ENCODE peak calls at places on chromosomes 12 and 14, in five cellular contexts. W is brain microvascular endothelial cell, S is fibroblast of lung, Z is Caco-2, B is lung. M is an unnamed sample. For H3K27me3, the result is how much of the 10 kb centered on the place peaks cover.

GRCh38 chr14:104784218-104784568 is 11.4 kb downstream of the AKT1 start:
- DNase-seq in W (no peak), S (no peak), Z (no peak), B (no peak), M (no peak)

GRCh38 chr12:23376238-23376637 is 573.2 kb downstream of the SOX5 start:
- DNase-seq in W (peak), S (no peak), Z (no peak), B (no peak), M (no peak)

GRCh38 chr12:47757840-47758583 is 668 bp downstream of the RAPGEF3 start:
- DNase-seq in W (no peak), S (no peak), Z (no peak), B (no peak), M (no peak)

GRCh38 chr14:82647088-82647697 is 1113.5 kb upstream of the SEL1L start:
- DNase-seq in W (no peak), S (no peak), Z (no peak), B (no peak), M (no peak)

GRCh38 chr14:68781161-68782021 is 11.5 kb downstream of the ZFP36L1 start:
- DNase-seq in W (no peak), S (no peak), Z (peak), B (no peak), M (no peak)

GRCh38 chr12:125280482-125281377 is 215.5 kb downstream of the AACS start:
- DNase-seq in W (no peak), S (no peak), Z (no peak), B (no peak), M (no peak)

GRCh38 chr12:12714276-12715001 is 2.7 kb upstream of the CDKN1B start:
- DNase-seq in W (no peak), S (peak), Z (no peak), B (no peak), M (no peak)

GRCh38 chr14:90510208-90510607 is 113.4 kb downstream of the CALM1 start:
- DNase-seq in W (no peak), S (no peak), Z (no peak), B (peak), M (no peak)

GRCh38 chr14:31340297-31341063 is 79.9 kb downstream of the HEATR5A start:
- DNase-seq in W (no peak), S (no peak), Z (no peak), B (no peak), M (no peak)

GRCh38 chr14:97137705-97138104 is 340.5 kb downstream of the VRK1 start:
- DNase-seq in W (no peak), S (no peak), Z (no peak), B (no peak), M (no peak)

GRCh38 chr14:55614304-55614703 is 34.3 kb downstream of the KTN1 start:
- DNase-seq in W (no peak), S (no peak), Z (no peak), B (no peak), M (no peak)
- H3K4me3 ChIP-seq in W (no peak), S (no peak), Z (no peak), B (no peak), M (no peak)

GRCh38 chr12:109640961-109641360 is 67.4 kb downstream of the MVK start:
- DNase-seq in W (no peak), S (no peak), Z (no peak), B (no peak), M (no peak)
- H3K27me3 ChIP-seq in W (under half), S (under half), Z (under half), B (under half), M (under half)

GRCh38 chr14:101561145-101561896 is at the start of gene DIO3:
- DNase-seq in W (no peak), S (peak), Z (peak), B (no peak), M (no peak)
- H3K4me3 ChIP-seq in W (no peak), S (no peak), Z (peak), B (peak), M (no peak)

GRCh38 chr12:50720085-50720484 is 43.8 kb upstream of the ATF1 start:
- DNase-seq in W (peak), S (peak), Z (no peak), B (no peak), M (no peak)
- H3K27me3 ChIP-seq in W (under half), S (under half), Z (under half), B (under half), M (under half)

GRCh38 chr14:101582294-101582693 is 21.0 kb downstream of the DIO3 start:
- DNase-seq in W (no peak), S (no peak), Z (no peak), B (no peak), M (no peak)

GRCh38 chr14:101585211-101585610 is 23.9 kb downstream of the DIO3 start:
- DNase-seq in W (no peak), S (no peak), Z (no peak), B (no peak), M (no peak)

GRCh38 chr14:101583006-101583708 is 21.9 kb downstream of the DIO3 start:
- DNase-seq in W (no peak), S (no peak), Z (no peak), B (no peak), M (no peak)

GRCh38 chr14:101584049-101584859 is 23.0 kb downstream of the DIO3 start:
- DNase-seq in W (no peak), S (no peak), Z (no peak), B (no peak), M (no peak)

GRCh38 chr14:101583709-101584048 is 22.4 kb downstream of the DIO3 start:
- DNase-seq in W (no peak), S (no peak), Z (no peak), B (no peak), M (no peak)
- H3K4me3 ChIP-seq in W (no peak), S (no peak), Z (no peak), B (no peak), M (no peak)

GRCh38 chr12:114275937-114276785 is 129.8 kb downstream of the TBX5 start:
- DNase-seq in W (no peak), S (no peak), Z (no peak), B (no peak), M (no peak)

GRCh38 chr12:114269153-114269552 is 136.8 kb downstream of the TBX5 start:
- DNase-seq in W (no peak), S (no peak), Z (no peak), B (no peak), M (no peak)

GRCh38 chr12:114274131-114274530 is 131.8 kb downstream of the TBX5 start:
- DNase-seq in W (no peak), S (no peak), Z (no peak), B (no peak), M (no peak)

GRCh38 chr12:114272071-114272470 is 133.9 kb downstream of the TBX5 start:
- DNase-seq in W (no peak), S (no peak), Z (no peak), B (no peak), M (no peak)
- H3K27me3 ChIP-seq in W (under half), S (under half), Z (under half), B (under half), M (under half)